ENCODE peak calls at places on chromosomes 2 and 18, in eight cellular contexts. E is mammary epithelial cell, L is HCT116, Z is psoas muscle, P is upper lobe of right lung, K is astrocyte of the cerebellum, V is HL-60, T is ovary. Y is an unnamed sample.

GRCh38 chr18:79617521-79618500 is 61.8 kb upstream of the CTDP1 start:
- DNase-seq in E (no peak), L (no peak), Z (no peak), P (peak; percentile 61), K (no peak), V (no peak), T (no peak), Y (no peak)

GRCh38 chr2:41736586-41736985 is 311.2 kb upstream of the PKDCC start:
- DNase-seq in E (no peak), L (no peak), Z (no peak), P (no peak), K (no peak), V (no peak), T (no peak), Y (no peak)

GRCh38 chr18:47160256-47160655 is 10.0 kb upstream of the HDHD2 start:
- DNase-seq in E (no peak), L (no peak), Z (no peak), P (no peak), K (no peak), V (no peak), T (no peak), Y (no peak)

GRCh38 chr2:68828887-68829708 is 42.1 kb downstream of the BMP10 start:
- DNase-seq in E (peak; percentile 88), L (peak; percentile 6), Z (peak; percentile 94), P (peak; percentile 97), K (peak; percentile 81), V (peak; percentile 96), T (peak; percentile 96), Y (no peak)

GRCh38 chr2:98514096-98514639 is 69.5 kb downstream of the INPP4A start:
- DNase-seq in E (no peak), L (no peak), Z (no peak), P (no peak), K (no peak), V (no peak), T (no peak), Y (no peak)

GRCh38 chr2:196985524-196986183 is 59.1 kb upstream of the PGAP1 start:
- DNase-seq in E (no peak), L (no peak), Z (no peak), P (no peak), K (no peak), V (peak; percentile 63), T (no peak), Y (no peak)

GRCh38 chr2:127707890-127708648 is 6.8 kb downstream of the SFT2D3 start:
- DNase-seq in E (peak; percentile 12), L (no peak), Z (no peak), P (no peak), K (peak; percentile 34), V (no peak), T (no peak), Y (no peak)

GRCh38 chr2:239275871-239276812 is 124.7 kb downstream of the HDAC4 start:
- DNase-seq in E (no peak), L (no peak), Z (peak; percentile 87), P (peak; percentile 67), K (no peak), V (no peak), T (peak; percentile 17), Y (no peak)

GRCh38 chr2:12778369-12778768 is 61.6 kb downstream of the TRIB2 start:
- DNase-seq in E (no peak), L (no peak), Z (no peak), P (no peak), K (no peak), V (no peak), T (no peak), Y (no peak)

GRCh38 chr2:25145803-25146202 is 22.6 kb downstream of the POMC start:
- DNase-seq in E (no peak), L (no peak), Z (no peak), P (no peak), K (no peak), V (no peak), T (no peak), Y (no peak)

GRCh38 chr2:26982102-26982742 is 11.8 kb downstream of the MAPRE3 start:
- DNase-seq in E (peak; percentile 33), L (peak; percentile 36), Z (peak; percentile 62), P (peak; percentile 74), K (peak; percentile 45), V (no peak), T (peak; percentile 77), Y (no peak)

GRCh38 chr2:181161615-181162014 is 181.2 kb downstream of the UBE2E3 start:
- DNase-seq in E (no peak), L (no peak), Z (no peak), P (no peak), K (no peak), V (no peak), T (no peak), Y (no peak)

GRCh38 chr2:181165199-181165868 is 184.9 kb downstream of the UBE2E3 start:
- DNase-seq in E (no peak), L (no peak), Z (no peak), P (no peak), K (no peak), V (no peak), T (no peak), Y (peak; percentile 70)

GRCh38 chr2:181169459-181169858 is 189.1 kb downstream of the UBE2E3 start:
- DNase-seq in E (no peak), L (no peak), Z (no peak), P (no peak), K (no peak), V (no peak), T (no peak), Y (no peak)

GRCh38 chr2:181163139-181163538 is 182.7 kb downstream of the UBE2E3 start:
- DNase-seq in E (no peak), L (no peak), Z (no peak), P (no peak), K (no peak), V (no peak), T (no peak), Y (no peak)

GRCh38 chr2:181164699-181165098 is 184.3 kb downstream of the UBE2E3 start:
- DNase-seq in E (no peak), L (no peak), Z (no peak), P (no peak), K (no peak), V (no peak), T (no peak), Y (peak; percentile 54)
- H3K4me3 ChIP-seq in E (no peak overlapping the region), L (no peak overlapping the region), Z (no peak overlapping the region), P (no peak overlapping the region), K (no peak overlapping the region), V (no peak overlapping the region), T (no peak overlapping the region), Y (no peak overlapping the region)

GRCh38 chr2:233867993-233868532 is at the start of gene MSL3B:
- DNase-seq in E (peak; percentile 51), L (peak; percentile 46), Z (peak; percentile 26), P (peak; percentile 75), K (no peak), V (no peak), T (no peak), Y (no peak)

GRCh38 chr2:233871432-233871831 is 3.2 kb upstream of the MSL3B start:
- DNase-seq in E (no peak), L (no peak), Z (no peak), P (no peak), K (no peak), V (no peak), T (no peak), Y (no peak)

GRCh38 chr2:233866479-233866878 is 1.7 kb downstream of the MSL3B start:
- DNase-seq in E (no peak), L (no peak), Z (no peak), P (no peak), K (no peak), V (no peak), T (no peak), Y (no peak)

GRCh38 chr2:233862261-233862768 is 5.9 kb downstream of the MSL3B start:
- DNase-seq in E (no peak), L (no peak), Z (no peak), P (no peak), K (no peak), V (no peak), T (no peak), Y (no peak)

DNA sequence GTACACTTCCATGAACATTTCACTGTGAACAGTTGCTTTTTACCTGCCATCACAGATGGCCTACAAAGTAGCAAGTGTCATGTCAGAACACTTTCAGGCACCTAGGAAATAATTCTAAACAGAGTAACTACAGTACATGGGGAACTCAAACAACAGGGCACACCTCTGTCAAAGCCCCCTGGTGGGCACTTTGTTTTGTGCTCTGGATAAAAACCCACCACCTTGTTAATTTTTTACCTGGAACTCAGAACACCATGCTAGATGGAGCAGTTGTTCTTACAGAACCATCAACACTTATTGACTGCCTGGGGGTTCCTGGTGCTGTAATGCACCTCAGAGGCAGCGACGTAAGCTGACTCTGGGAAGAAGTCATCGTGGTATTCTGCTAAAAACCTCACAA is 2.3 kb downstream of the MSL3B start:
- DNase-seq in E (no peak), L (no peak), Z (no peak), P (no peak), K (no peak), V (no peak), T (no peak), Y (no peak)
- TF ChIP-seq CTCF in E (no peak), L (peak; percentile 56), Z (no peak), P (no peak), K (peak; percentile 26), V (no peak), T (no peak), Y (peak; percentile 42)

GRCh38 chr18:30862900-30863299 is 179.6 kb downstream of the DSC3 start:
- DNase-seq in E (no peak), L (no peak), Z (no peak), P (no peak), K (no peak), V (no peak), T (no peak), Y (no peak)
- H3K4me3 ChIP-seq in E (no peak overlapping the region), L (no peak overlapping the region), Z (no peak overlapping the region), P (no peak overlapping the region), K (no peak overlapping the region), V (no peak overlapping the region), T (no peak overlapping the region), Y (no peak overlapping the region)

GRCh38 chr2:111624401-111625156 is 259.4 kb downstream of the ANAPC1 start:
- DNase-seq in E (peak; percentile 80), L (no peak), Z (no peak), P (no peak), K (no peak), V (peak; percentile 70), T (no peak), Y (no peak)

GRCh38 chr2:111628221-111628620 is 255.8 kb downstream of the ANAPC1 start:
- DNase-seq in E (no peak), L (no peak), Z (no peak), P (no peak), K (no peak), V (no peak), T (no peak), Y (no peak)

GRCh38 chr2:111627256-111627655 is 256.7 kb downstream of the ANAPC1 start:
- DNase-seq in E (no peak), L (no peak), Z (no peak), P (no peak), K (no peak), V (no peak), T (no peak), Y (no peak)

GRCh38 chr2:111626037-111626861 is 257.7 kb downstream of the ANAPC1 start:
- DNase-seq in E (peak; percentile 35), L (no peak), Z (no peak), P (no peak), K (no peak), V (no peak), T (no peak), Y (no peak)

DNA sequence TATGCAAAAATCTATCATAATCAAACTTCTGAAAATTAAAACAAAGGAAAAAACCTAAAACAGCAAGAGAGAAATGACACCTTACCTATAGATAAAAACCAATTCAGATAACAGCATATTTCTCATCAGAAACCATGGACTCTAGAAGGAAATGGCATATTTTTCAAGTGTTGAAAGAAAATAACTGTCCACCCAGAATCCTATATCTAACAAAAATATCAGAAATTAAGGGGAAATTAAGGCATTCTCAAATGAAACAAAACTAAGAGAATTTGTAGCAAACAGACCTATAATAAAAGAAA is 257.2 kb downstream of the ANAPC1 start:
- DNase-seq in E (no peak), L (no peak), Z (no peak), P (no peak), K (no peak), V (no peak), T (no peak), Y (no peak)
- TF ChIP-seq CTCF in E (no peak), L (no peak), Z (no peak), P (no peak), K (no peak), V (no peak), T (no peak), Y (no peak)